ENCODE peak calls at places on chromosome 5, in seven cellular contexts. E is AG10803; K is activated naive CD8-positive, alpha-beta T cell treated with anti-CD3 and anti-CD28 coated beads, Interleukin-2, amount 50 U/mL, for 16 hours; C is endothelial cell; T is neuronal stem cell; Z is SW 1271; J is amniotic stem cell. X is an unnamed sample.

GRCh38 chr5:68924490-68925145 is 169.2 kb upstream of the SLC30A5 start:
- DNase-seq in E (peak; percentile 82), K (no peak), C (no peak), T (no peak), Z (no peak), J (peak; percentile 21), X (no peak)

GRCh38 chr5:178750230-178750629 is 19.8 kb upstream of the ZNF354A start:
- DNase-seq in E (no peak), K (no peak), C (no peak), T (no peak), Z (no peak), J (no peak), X (no peak)

GRCh38 chr5:17219006-17219422 is 1.6 kb downstream of the BASP1 start:
- DNase-seq in E (no peak), K (no peak), C (peak; percentile 53), T (peak; percentile 64), Z (peak; percentile 38), J (no peak), X (peak; percentile 69)

GRCh38 chr5:54524704-54525103 is 7.1 kb downstream of the SNX18 start:
- DNase-seq in E (no peak), K (no peak), C (no peak), T (no peak), Z (no peak), J (no peak), X (no peak)

GRCh38 chr5:77305921-77306320 is 95.4 kb downstream of the PDE8B start:
- DNase-seq in E (peak; percentile 94), K (no peak), C (no peak), T (no peak), Z (no peak), J (no peak), X (no peak)

GRCh38 chr5:142587354-142587965 is 98.4 kb downstream of the FGF1 start:
- DNase-seq in E (peak; percentile 37), K (no peak), C (peak; percentile 63), T (peak; percentile 18), Z (peak; percentile 29), J (no peak), X (peak; percentile 26)

GRCh38 chr5:128774605-128775004 is 190.7 kb upstream of the SLC27A6 start:
- DNase-seq in E (no peak), K (no peak), C (no peak), T (no peak), Z (no peak), J (no peak), X (no peak)

GRCh38 chr5:113606298-113607134 is 93.0 kb downstream of the YTHDC2 start:
- DNase-seq in E (peak; percentile 48), K (peak; percentile 4), C (peak; percentile 66), T (peak; percentile 46), Z (peak; percentile 46), J (peak; percentile 14), X (peak; percentile 62)

GRCh38 chr5:36373527-36374086 is 71.9 kb upstream of the RANBP3L start:
- DNase-seq in E (peak; percentile 89), K (no peak), C (no peak), T (no peak), Z (no peak), J (no peak), X (no peak)

GRCh38 chr5:1020461-1020961 is 11.9 kb downstream of the NKD2 start:
- DNase-seq in E (no peak), K (no peak), C (no peak), T (no peak), Z (no peak), J (no peak), X (no peak)

GRCh38 chr5:102720954-102721353 is 34.2 kb upstream of the PAM start:
- DNase-seq in E (no peak), K (no peak), C (no peak), T (no peak), Z (no peak), J (no peak), X (no peak)

GRCh38 chr5:139287890-139288635 is 5.5 kb upstream of the MATR3 start:
- DNase-seq in E (no peak), K (no peak), C (no peak), T (no peak), Z (peak; percentile 53), J (no peak), X (no peak)

GRCh38 chr5:171427318-171428167 is 8.1 kb downstream of the FGF18 start:
- DNase-seq in E (no peak), K (no peak), C (no peak), T (no peak), Z (no peak), J (no peak), X (no peak)

GRCh38 chr5:110150199-110150598 is 460.5 kb downstream of the MAN2A1 start:
- DNase-seq in E (no peak), K (no peak), C (no peak), T (no peak), Z (no peak), J (peak; percentile 44), X (no peak)

X was measured in nephron progenitor cell.